ENCODE peak calls at places on chromosome 11, in nine cellular contexts. R, Y, V, A, F, Q, K, X and L are unnamed samples.

GRCh38 chr11:21398195-21398594 is 728.8 kb downstream of the NELL1 start:
- DNase-seq in V (no peak), A (no peak), Q (no peak), R (no peak), X (no peak), F (no peak), K (no peak), Y (no peak), L (no peak)

GRCh38 chr11:116135897-116136296 is 631.7 kb upstream of the CADM1 start:
- DNase-seq in Y (no peak), Q (no peak), X (no peak), A (no peak), K (no peak), F (no peak), V (no peak), R (no peak), L (no peak)

GRCh38 chr11:1295086-1295485 is 14.3 kb downstream of the TOLLIP start:
- DNase-seq in X (no peak), Y (no peak), A (no peak), V (peak; percentile 41), R (no peak), F (no peak), K (no peak), Q (no peak), L (no peak)

GRCh38 chr11:17157773-17158172 is 50.0 kb downstream of the PIK3C2A start:
- DNase-seq in K (no peak), X (no peak), F (no peak), Y (no peak), R (no peak), Q (no peak), A (no peak), V (no peak), L (no peak)

GRCh38 chr11:75810637-75811383 is 4.2 kb upstream of the UVRAG start:
- DNase-seq in A (no peak), K (peak; percentile 59), V (no peak), Q (no peak), R (no peak), X (no peak), F (no peak), Y (no peak), L (no peak)

GRCh38 chr11:45885274-45885920 is at the start of gene MAPK8IP1:
- DNase-seq in V (no peak), R (no peak), F (peak; percentile 82), K (peak; percentile 86), Y (peak; percentile 80), X (no peak), A (no peak), Q (no peak), L (no peak)

GRCh38 chr11:94149435-94149834 is 20.8 kb downstream of the PANX1 start:
- DNase-seq in Y (no peak), R (no peak), A (no peak), V (no peak), K (no peak), Q (peak; percentile 67), X (peak; percentile 93), F (no peak), L (peak; percentile 39)

GRCh38 chr11:101010899-101011298 is 118.7 kb downstream of the PGR start:
- DNase-seq in A (no peak), K (no peak), F (no peak), R (no peak), X (no peak), Q (peak; percentile 17), V (no peak), Y (no peak), L (no peak)

GRCh38 chr11:115453693-115454092 is 50.5 kb downstream of the CADM1 start:
- DNase-seq in F (no peak), V (no peak), A (no peak), Q (no peak), R (no peak), Y (no peak), X (no peak), K (no peak), L (no peak)

GRCh38 chr11:75356613-75357012 is 5.2 kb upstream of the ARRB1 start:
- DNase-seq in X (no peak), R (no peak), A (no peak), Y (no peak), V (no peak), F (no peak), K (no peak), Q (no peak), L (no peak)

GRCh38 chr11:126823271-126823670 is 177.3 kb downstream of the KIRREL3 start:
- DNase-seq in Q (no peak), A (no peak), R (no peak), Y (no peak), V (no peak), X (no peak), K (no peak), F (no peak), L (no peak)

GRCh38 chr11:95453616-95454118 is 222.7 kb upstream of the SESN3 start:
- DNase-seq in V (peak; percentile 68), X (no peak), R (peak; percentile 29), K (no peak), Y (no peak), Q (no peak), F (no peak), A (no peak), L (no peak)

GRCh38 chr11:117900144-117900651 is 23.7 kb upstream of the FXYD6 start:
- DNase-seq in R (no peak), Y (no peak), Q (no peak), A (no peak), X (no peak), K (no peak), V (peak; percentile 26), F (no peak), L (no peak)

GRCh38 chr11:19614370-19614936 is 98.2 kb upstream of the NAV2 start:
- DNase-seq in R (no peak), Q (no peak), K (no peak), X (no peak), F (no peak), Y (no peak), A (no peak), V (no peak), L (no peak)

GRCh38 chr11:19498986-19499669 is 213.5 kb upstream of the NAV2 start:
- DNase-seq in V (no peak), F (peak; percentile 20), Q (peak; percentile 21), K (no peak), A (no peak), X (peak; percentile 58), Y (no peak), R (no peak), L (peak; percentile 58)

GRCh38 chr11:88103337-88104206 is 71.7 kb downstream of the RAB38 start:
- DNase-seq in F (peak; percentile 35), A (no peak), Q (peak; percentile 69), V (no peak), X (peak; percentile 58), Y (peak; percentile 41), K (peak; percentile 25), R (no peak), L (peak; percentile 40)

DNA sequence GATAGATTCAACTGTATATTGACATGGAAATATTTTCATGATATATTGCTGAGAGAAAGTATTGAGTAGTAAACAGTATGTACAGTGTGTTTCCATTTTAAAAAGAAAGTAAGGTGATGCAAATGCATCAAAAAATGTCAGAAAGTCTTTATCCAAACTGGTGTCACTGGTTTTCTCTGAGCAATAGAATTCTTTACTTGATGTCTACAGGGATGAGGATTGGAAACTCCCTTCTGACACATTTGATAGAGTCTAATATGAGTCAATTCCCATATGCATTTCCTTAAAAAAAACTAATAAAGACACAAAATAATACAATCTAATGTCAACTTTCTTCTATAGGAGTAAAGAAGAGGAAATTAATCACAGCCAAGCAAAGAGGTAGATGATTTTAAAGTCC is 18.3 kb upstream of the CCDC179 start:
- DNase-seq in X (no peak), A (no peak), Y (no peak), K (no peak), Q (no peak), F (no peak), V (no peak), R (no peak), L (no peak)
- TF ChIP-seq CTCF in X (no peak), A (no peak), Y (no peak), K (no peak), Q (no peak), F (no peak), V (no peak), R (no peak), L (no peak)

GRCh38 chr11:73729594-73730206 is 31.2 kb downstream of the RAB6A start:
- DNase-seq in X (no peak), K (no peak), R (no peak), F (peak; percentile 16), V (no peak), Y (peak; percentile 32), Q (no peak), A (no peak), L (no peak)
- TF ChIP-seq CTCF in X (peak; percentile 17), K (no peak), R (peak; percentile 24), F (peak; percentile 47), V (no peak), Y (peak; percentile 45), Q (peak; percentile 69), A (peak; percentile 38), L (peak; percentile 64)

DNA sequence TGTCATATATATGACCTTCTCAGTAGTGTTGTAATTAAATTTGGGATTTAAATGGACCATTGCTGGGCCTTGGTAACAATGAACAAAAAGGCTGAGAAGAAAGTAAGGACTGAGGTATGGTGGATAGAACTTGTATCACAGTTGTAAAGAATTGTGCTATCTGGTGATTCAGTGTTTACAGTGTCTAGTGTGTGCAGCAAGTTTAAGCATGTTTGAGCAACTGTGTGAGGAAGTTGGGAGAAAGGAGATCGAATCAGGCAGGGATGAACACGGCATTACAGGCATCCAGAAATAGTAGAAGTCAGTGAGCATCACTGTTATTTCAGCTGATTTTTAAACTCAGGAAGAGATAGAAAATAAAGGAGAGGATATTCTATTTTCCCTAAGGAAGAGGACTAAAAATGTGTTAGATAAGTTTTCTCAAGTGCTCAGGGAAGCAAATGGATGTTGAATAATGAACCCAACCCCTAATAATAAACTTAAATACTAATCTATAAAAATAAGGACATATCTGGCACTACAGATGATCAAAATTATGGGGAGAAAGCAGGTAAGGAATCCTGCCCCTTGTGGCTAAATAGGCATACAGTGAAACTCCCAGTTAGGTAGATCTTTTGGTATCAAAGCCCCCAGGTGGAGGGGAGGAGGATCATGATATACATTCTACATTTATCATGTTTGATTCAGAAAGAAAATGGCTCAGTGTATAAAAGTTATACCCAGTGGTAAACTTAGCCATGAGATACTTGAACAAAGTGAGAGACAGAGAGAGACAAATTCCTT is 361.0 kb upstream of the ANO3 start:
- DNase-seq in K (no peak), F (no peak), X (no peak), V (no peak), Y (no peak), A (no peak), R (no peak), Q (no peak), L (no peak)
- TF ChIP-seq CTCF in K (peak; percentile 7), F (peak; percentile 27), X (no peak), V (no peak), Y (no peak), A (peak; percentile 27), R (no peak), Q (peak; percentile 56), L (peak; percentile 56)

DNA sequence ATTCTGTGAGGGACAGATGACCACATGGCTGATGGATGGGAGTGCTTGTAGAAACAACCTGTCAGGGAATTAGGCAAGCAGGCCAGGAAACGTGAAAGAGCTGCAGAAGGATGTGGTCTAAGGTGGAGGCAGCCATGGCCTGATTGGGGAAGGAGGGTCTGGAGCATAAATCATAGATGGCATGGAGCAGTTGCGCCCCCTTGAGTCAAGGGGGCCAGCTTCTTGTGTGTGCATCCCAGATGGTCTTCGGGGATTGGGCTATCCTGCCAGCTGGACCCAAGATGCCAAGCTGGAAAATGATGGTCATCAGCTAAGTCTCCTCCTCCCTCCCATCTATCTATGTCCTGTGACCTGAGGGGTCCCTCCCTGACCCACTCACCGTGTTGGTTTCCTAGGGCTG is 119.4 kb upstream of the CLPB start:
- DNase-seq in Y (no peak), V (no peak), F (no peak), K (no peak), A (no peak), R (no peak), X (no peak), Q (no peak), L (no peak)
- TF ChIP-seq CTCF in Y (peak; percentile 23), V (no peak), F (no peak), K (peak; percentile 38), A (no peak), R (no peak), X (no peak), Q (peak; percentile 38), L (peak; percentile 44)